ENCODE peak calls at places on chromosome 1, in five cellular contexts. C is IMR-90, T is A549, L is K562, Z is H1. X is an unnamed sample.
A peak's percentile ranks its signal among the peaks of the same experiment; 100 is the strongest.

GRCh38 chr1:176954242-176954641 is 210.3 kb downstream of the ASTN1 start:
- DNase-seq in T (peak; percentile 10), Z (no peak), C (no peak), L (peak; percentile 18), X (no peak)

GRCh38 chr1:95475686-95476457 is 241.9 kb downstream of the RWDD3 start:
- DNase-seq in T (no peak), L (no peak), C (no peak), Z (no peak), X (peak; percentile 4)

GRCh38 chr1:47175227-47175934 is 14.5 kb downstream of the PDZK1IP1 start:
- DNase-seq in L (peak; percentile 83), Z (no peak), T (peak; percentile 59), C (peak; percentile 54), X (peak; percentile 64)

GRCh38 chr1:108107658-108108057 is 92.5 kb downstream of the SLC25A24 start:
- DNase-seq in T (peak; percentile 18), L (no peak), C (peak; percentile 74), Z (no peak), X (no peak)

GRCh38 chr1:167043752-167044488 is 46.3 kb downstream of the GPA33 start:
- DNase-seq in L (peak; percentile 79), C (peak; percentile 4), T (peak; percentile 42), Z (no peak), X (peak; percentile 36)

GRCh38 chr1:150262388-150263320 is 5.1 kb downstream of the CA14 start:
- DNase-seq in C (no peak), L (no peak), T (no peak), Z (no peak), X (no peak)

GRCh38 chr1:182644863-182645262 is 39.5 kb downstream of the RGS8 start:
- DNase-seq in T (no peak), L (no peak), Z (no peak), C (no peak), X (no peak)

GRCh38 chr1:181148636-181149035 is 60.1 kb downstream of the IER5 start:
- DNase-seq in Z (no peak), L (no peak), C (no peak), T (no peak), X (no peak)

GRCh38 chr1:1308756-1309524 is 543 bp downstream of the PUSL1 start:
- DNase-seq in Z (no peak), L (no peak), T (no peak), C (no peak), X (no peak)

GRCh38 chr1:204493145-204493881 is 1.3 kb downstream of the PIK3C2B start:
- DNase-seq in Z (no peak), L (no peak), C (peak; percentile 33), T (peak; percentile 47), X (peak; percentile 73)

DNA sequence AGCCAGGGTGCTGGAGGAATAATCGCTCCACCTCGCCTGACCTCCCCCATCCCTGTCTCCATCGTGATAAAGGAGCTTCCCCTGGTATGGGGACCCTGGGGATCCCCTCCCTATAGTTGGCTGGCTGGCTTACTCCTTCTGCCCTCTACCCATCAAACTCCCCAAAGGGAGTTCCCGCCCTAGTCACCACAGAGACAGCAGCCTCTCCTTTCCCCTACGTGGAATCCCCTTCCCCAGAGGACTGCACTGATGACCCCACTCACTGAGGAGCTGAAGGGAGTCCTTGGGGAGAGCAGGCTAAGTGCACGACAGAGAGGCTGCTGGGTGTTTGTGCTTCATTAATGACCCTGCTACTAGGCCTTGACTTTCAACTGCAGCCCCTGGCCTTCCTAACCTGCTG is 1.9 kb downstream of the CADM3 start:
- DNase-seq in T (no peak), L (no peak), C (no peak), Z (no peak), X (no peak)
- H3K4me3 ChIP-seq in T (no peak overlapping the region), L (no peak overlapping the region), C (no peak overlapping the region), Z (peak overlapping the region; percentile 87), X (no peak overlapping the region)

GRCh38 chr1:201511925-201512539 is 5.1 kb upstream of the CSRP1 start:
- DNase-seq in T (no peak), Z (no peak), C (no peak), L (no peak), X (peak; percentile 22)
- TF ChIP-seq MAFK in T (no peak), Z (no peak), C (no peak), L (no peak), X (no peak)

DNA sequence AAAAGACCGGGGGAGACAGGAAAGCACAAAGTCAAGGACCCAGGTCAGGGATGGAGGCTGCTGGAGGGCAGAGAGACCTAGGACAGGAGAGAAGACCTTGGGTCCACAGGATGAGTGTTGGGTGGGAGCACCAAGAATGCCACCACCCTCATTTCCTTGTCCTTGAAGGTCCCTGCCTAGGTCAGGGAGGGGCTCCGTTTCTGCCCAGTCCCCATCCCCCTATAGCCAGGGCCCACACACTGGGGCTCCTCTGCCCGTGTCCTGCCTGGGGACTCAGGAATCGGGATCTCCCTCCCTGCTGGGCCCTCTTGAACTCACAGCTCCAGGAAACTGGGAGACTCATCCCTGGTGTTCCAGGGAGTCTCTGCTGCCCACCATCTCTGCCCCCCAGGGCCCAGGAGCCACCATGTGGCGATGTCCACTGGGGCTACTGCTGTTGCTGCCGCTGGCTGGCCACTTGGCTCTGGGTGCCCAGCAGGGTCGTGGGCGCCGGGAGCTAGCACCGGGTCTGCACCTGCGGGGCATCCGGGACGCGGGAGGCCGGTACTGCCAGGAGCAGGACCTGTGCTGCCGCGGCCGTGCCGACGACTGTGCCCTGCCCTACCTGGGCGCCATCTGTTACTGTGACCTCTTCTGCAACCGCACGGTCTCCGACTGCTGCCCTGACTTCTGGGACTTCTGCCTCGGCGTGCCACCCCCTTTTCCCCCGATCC is 584 bp downstream of the TINAGL1 start:
- DNase-seq in L (peak; percentile 5), T (no peak), C (no peak), Z (no peak), X (no peak)
- H3K4me3 ChIP-seq in L (no peak overlapping the region), T (no peak overlapping the region), C (no peak overlapping the region), Z (peak overlapping the region; percentile 23), X (peak overlapping the region; percentile 84)

GRCh38 chr1:219660666-219661463 is 48.0 kb upstream of the ZC3H11B start:
- DNase-seq in L (peak; percentile 76), T (peak; percentile 93), C (peak; percentile 88), Z (peak; percentile 81), X (no peak)

GRCh38 chr1:219661464-219662092 is 48.7 kb upstream of the ZC3H11B start:
- DNase-seq in C (no peak), T (no peak), Z (no peak), L (no peak), X (peak; percentile 23)

GRCh38 chr1:219657186-219657585 is 44.3 kb upstream of the ZC3H11B start:
- DNase-seq in C (no peak), L (no peak), Z (no peak), T (no peak), X (no peak)

GRCh38 chr1:219659005-219659632 is 46.2 kb upstream of the ZC3H11B start:
- DNase-seq in C (no peak), L (no peak), Z (no peak), T (no peak), X (no peak)

DNA sequence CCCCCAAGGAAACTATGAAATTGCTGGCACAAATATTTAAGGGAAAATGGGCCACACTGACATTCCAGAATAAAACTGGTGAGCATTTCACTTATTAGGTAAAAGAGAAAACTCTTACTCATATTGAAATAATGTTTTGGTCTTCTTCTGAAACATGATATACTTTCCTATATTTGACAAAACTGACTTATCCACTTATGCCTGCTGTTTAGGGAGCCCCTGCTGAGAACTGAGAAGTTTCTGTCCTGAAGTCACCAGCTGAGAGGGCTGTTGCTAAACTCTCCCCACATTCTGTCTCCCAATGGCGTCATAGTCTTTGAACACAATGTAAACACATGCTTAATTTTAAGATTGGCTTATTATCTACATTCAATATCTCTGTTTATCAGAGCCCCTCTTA is 46.8 kb upstream of the ZC3H11B start:
- DNase-seq in Z (no peak), L (no peak), T (peak; percentile 21), C (peak; percentile 80), X (no peak)
- TF ChIP-seq MAFK in Z (no peak), L (no peak), T (no peak), C (no peak), X (no peak)

DNA sequence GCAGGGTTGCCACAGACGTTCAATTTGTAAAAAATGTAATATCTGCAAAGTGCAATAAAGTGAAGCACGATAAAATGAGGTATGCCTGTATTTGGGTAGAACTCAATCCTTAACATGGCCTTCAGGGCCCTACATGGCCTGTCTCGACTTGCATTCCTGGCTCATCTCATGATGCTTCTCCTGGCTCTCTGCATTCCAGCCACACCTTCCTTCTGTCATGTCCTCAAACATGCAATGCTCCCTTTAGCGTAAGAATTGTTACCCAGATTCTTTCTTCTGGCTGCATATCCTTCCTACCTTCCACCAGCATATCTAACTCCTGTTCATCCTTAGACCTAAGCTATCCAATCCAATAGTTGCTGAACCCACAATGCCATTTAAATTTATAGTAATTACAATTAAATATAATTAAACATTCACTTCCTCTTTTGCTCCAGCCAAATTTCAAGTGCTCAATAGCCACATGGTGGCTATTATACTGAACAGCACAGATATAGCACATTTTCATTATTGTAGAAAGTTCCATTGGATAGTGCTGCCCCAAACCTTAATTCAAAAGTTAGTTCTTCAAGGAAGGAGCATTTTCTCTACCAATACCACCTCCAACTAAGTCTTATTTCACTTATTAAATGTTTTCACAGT is 32.6 kb downstream of the FGGY start:
- DNase-seq in L (no peak), Z (no peak), T (no peak), C (no peak), X (no peak)
- H3K4me3 ChIP-seq in L (no peak overlapping the region), Z (no peak overlapping the region), T (no peak overlapping the region), C (no peak overlapping the region), X (no peak overlapping the region)

GRCh38 chr1:59346429-59346828 is 49.5 kb downstream of the FGGY start:
- DNase-seq in L (no peak), T (no peak), Z (no peak), C (no peak), X (peak; percentile 37)

GRCh38 chr1:59340411-59341307 is 43.8 kb downstream of the FGGY start:
- DNase-seq in T (no peak), L (no peak), Z (no peak), C (no peak), X (no peak)

GRCh38 chr1:59343576-59343840 is 46.6 kb downstream of the FGGY start:
- DNase-seq in C (no peak), T (no peak), Z (no peak), L (no peak), X (no peak)

GRCh38 chr1:59342801-59343575 is 46.1 kb downstream of the FGGY start:
- DNase-seq in L (no peak), C (peak; percentile 38), Z (no peak), T (no peak), X (peak; percentile 40)
- TF ChIP-seq MAFK in L (peak; percentile 30), C (peak; percentile 68), Z (no peak), T (peak; percentile 65), X (peak; percentile 85)

GRCh38 chr1:6423321-6423999 is 1.1 kb upstream of the ESPN start:
- DNase-seq in C (no peak), L (peak; percentile 86), Z (peak; percentile 57), T (peak; percentile 52), X (no peak)
- H3K4me3 ChIP-seq in C (no peak overlapping the region), L (no peak overlapping the region), Z (peak overlapping the region; percentile 19), T (peak overlapping the region; percentile 35), X (no peak overlapping the region)